ENCODE peak calls at places on chromosomes 11 and 22, in six cellular contexts. Z, A, V, B, N and F are unnamed samples.

GRCh38 chr11:125588505-125588904 is 4.1 kb upstream of the STT3A start:
- DNase-seq in Z (no peak), A (no peak), V (no peak), B (no peak), N (peak), F (no peak)

GRCh38 chr11:105344938-105345337 is 205.4 kb upstream of the CARD18 start:
- DNase-seq in Z (no peak), A (no peak), V (no peak), B (no peak), N (no peak), F (no peak)

GRCh38 chr11:42631223-42631843 is 680.5 kb upstream of the API5 start:
- DNase-seq in Z (peak), A (peak), V (no peak), B (no peak), N (peak), F (peak)

GRCh38 chr22:26564181-26564580 is 25.8 kb downstream of the TPST2 start:
- DNase-seq in Z (no peak), A (no peak), V (no peak), B (no peak), N (no peak), F (no peak)

GRCh38 chr11:125345706-125346561 is 150.1 kb downstream of the FEZ1 start:
- DNase-seq in Z (peak), A (peak), V (no peak), B (no peak), N (no peak), F (no peak)

GRCh38 chr11:131186629-131187075 is 183.8 kb upstream of the NTM start:
- DNase-seq in Z (no peak), A (no peak), V (peak), B (no peak), N (no peak), F (peak)

GRCh38 chr22:22113701-22114100 is 130.9 kb upstream of the VPREB1 start:
- DNase-seq in Z (no peak), A (no peak), V (no peak), B (no peak), N (no peak), F (no peak)

GRCh38 chr11:122032317-122032716 is 83.7 kb downstream of the BLID start:
- DNase-seq in Z (no peak), A (no peak), V (no peak), B (peak), N (no peak), F (no peak)

GRCh38 chr11:75347781-75348613 is 3.5 kb downstream of the ARRB1 start:
- DNase-seq in Z (peak), A (peak), V (no peak), B (peak), N (peak), F (no peak)

GRCh38 chr22:33272180-33272579 is 214.0 kb upstream of the SYN3 start:
- DNase-seq in Z (no peak), A (no peak), V (no peak), B (no peak), N (no peak), F (no peak)

GRCh38 chr11:118870396-118871343 is 13.0 kb upstream of the CXCR5 start:
- DNase-seq in Z (peak), A (no peak), V (peak), B (no peak), N (no peak), F (peak)

GRCh38 chr22:21694394-21694793 is 28.6 kb downstream of the PPIL2 start:
- DNase-seq in Z (no peak), A (no peak), V (no peak), B (no peak), N (no peak), F (no peak)

GRCh38 chr11:68255526-68255925 is 16.2 kb downstream of the C11orf24 start:
- DNase-seq in Z (no peak), A (no peak), V (no peak), B (no peak), N (no peak), F (no peak)

GRCh38 chr11:79185351-79185750 is 255.5 kb downstream of the TENM4 start:
- DNase-seq in Z (no peak), A (no peak), V (no peak), B (no peak), N (no peak), F (no peak)

GRCh38 chr11:102385053-102385976 is 38.3 kb downstream of the BIRC2 start:
- DNase-seq in Z (peak), A (no peak), V (no peak), B (no peak), N (no peak), F (no peak)

GRCh38 chr11:76159983-76160661 is 46.2 kb downstream of the WNT11 start:
- DNase-seq in Z (no peak), A (no peak), V (no peak), B (no peak), N (no peak), F (no peak)

GRCh38 chr11:12165237-12165875 is 55.0 kb downstream of the MICAL2 start:
- DNase-seq in Z (no peak), A (no peak), V (no peak), B (no peak), N (no peak), F (no peak)

GRCh38 chr11:59437770-59438169 is 1.5 kb downstream of the OR5A1 start:
- DNase-seq in Z (no peak), A (no peak), V (no peak), B (no peak), N (no peak), F (no peak)

GRCh38 chr11:29432719-29433325 is 584.0 kb downstream of the KCNA4 start:
- DNase-seq in Z (peak), A (peak), V (no peak), B (peak), N (peak), F (no peak)